ENCODE peak calls at places on chromosome 9, in five cellular contexts. E, J, L, V and X are unnamed samples.

GRCh38 chr9:36939655-36940578 is 94.2 kb downstream of the PAX5 start:
- DNase-seq in E (no peak), V (no peak), L (no peak), J (no peak), X (no peak)

GRCh38 chr9:114082017-114082735 is 4.1 kb upstream of the AMBP start:
- DNase-seq in E (peak; percentile 88), L (peak; percentile 72), J (peak; percentile 89), V (peak; percentile 45), X (peak; percentile 76)

GRCh38 chr9:13213337-13213736 is 66.2 kb downstream of the MPDZ start:
- DNase-seq in V (no peak), J (no peak), L (no peak), E (no peak), X (no peak)

GRCh38 chr9:129520981-129521380 is 99.9 kb downstream of the C9orf50 start:
- DNase-seq in V (no peak), L (no peak), J (no peak), E (no peak), X (no peak)

GRCh38 chr9:98045234-98046160 is 11.0 kb upstream of the NANS start:
- DNase-seq in E (no peak), L (peak; percentile 79), J (no peak), V (no peak), X (no peak)

GRCh38 chr9:23674016-23674585 is 151.9 kb downstream of the ELAVL2 start:
- DNase-seq in J (no peak), V (no peak), E (no peak), L (no peak), X (no peak)

GRCh38 chr9:124137009-124137943 is 120.5 kb upstream of the NEK6 start:
- DNase-seq in L (no peak), J (peak; percentile 78), E (no peak), V (no peak), X (no peak)

GRCh38 chr9:87497604-87498045 is at the start of gene DAPK1:
- DNase-seq in J (peak; percentile 92), L (no peak), V (no peak), E (peak; percentile 66), X (peak; percentile 7)

GRCh38 chr9:113808391-113809191 is 67.5 kb upstream of the ZNF618 start:
- DNase-seq in E (no peak), L (no peak), V (peak; percentile 24), J (no peak), X (peak; percentile 9)

GRCh38 chr9:103323699-103324098 is 328.6 kb downstream of the CYLC2 start:
- DNase-seq in V (no peak), L (no peak), J (no peak), E (no peak), X (no peak)

GRCh38 chr9:121567142-121568100 is 67.8 kb upstream of the GGTA1 start:
- DNase-seq in L (no peak), V (no peak), E (no peak), J (no peak), X (no peak)

GRCh38 chr9:7146582-7146981 is 388.8 kb downstream of the KDM4C start:
- DNase-seq in E (no peak), J (no peak), V (no peak), L (no peak), X (peak; percentile 23)

GRCh38 chr9:82532504-82532903 is 530.4 kb downstream of the RASEF start:
- DNase-seq in V (no peak), J (no peak), L (no peak), E (no peak), X (peak; percentile 33)

GRCh38 chr9:27194401-27195091 is 85.5 kb downstream of the TEK start:
- DNase-seq in L (no peak), E (no peak), V (peak; percentile 55), J (no peak), X (peak; percentile 71)

GRCh38 chr9:68705636-68706578 is 867 bp downstream of the PIP5K1B start:
- DNase-seq in L (peak; percentile 1), V (no peak), E (no peak), J (peak; percentile 67), X (peak; percentile 26)

GRCh38 chr9:93097496-93098205 is 1.6 kb downstream of the CARD19 start:
- DNase-seq in V (no peak), L (peak; percentile 31), J (no peak), E (no peak), X (no peak)

GRCh38 chr9:86843182-86843581 is 104.1 kb downstream of the GAS1 start:
- DNase-seq in J (no peak), E (no peak), V (no peak), L (no peak), X (no peak)

GRCh38 chr9:127185931-127186781 is 63.7 kb upstream of the ANGPTL2 start:
- DNase-seq in J (no peak), E (no peak), L (no peak), V (peak; percentile 33), X (no peak)

GRCh38 chr9:108394726-108395125 is 461.1 kb downstream of the ACTL7B start:
- DNase-seq in E (no peak), L (no peak), J (no peak), V (no peak), X (no peak)

GRCh38 chr9:90393355-90394152 is 249.1 kb downstream of the DIRAS2 start:
- DNase-seq in E (no peak), L (no peak), J (no peak), V (no peak), X (no peak)

GRCh38 chr9:92664394-92665152 is 5.4 kb downstream of the IPPK start:
- DNase-seq in L (peak; percentile 64), E (no peak), V (no peak), J (peak; percentile 44), X (no peak)

GRCh38 chr9:131610231-131610761 is 65.0 kb downstream of the PRRT1B start:
- DNase-seq in V (no peak), E (no peak), J (no peak), L (no peak), X (no peak)

GRCh38 chr9:28938981-28939380 is 1365.7 kb upstream of the C9orf72 start:
- DNase-seq in L (no peak), J (no peak), V (no peak), E (no peak), X (no peak)

GRCh38 chr9:88313364-88314220 is 74.7 kb upstream of the SPIN1 start:
- DNase-seq in V (no peak), L (no peak), J (no peak), E (no peak), X (peak; percentile 47)

GRCh38 chr9:133945314-133945975 is 46.7 kb downstream of the VAV2 start:
- DNase-seq in L (no peak), V (no peak), J (peak; percentile 89), E (no peak), X (no peak)

GRCh38 chr9:108834959-108835696 is 20.7 kb downstream of the ACTL7B start:
- DNase-seq in L (no peak), J (no peak), E (no peak), V (no peak), X (no peak)

GRCh38 chr9:85001925-85002324 is 332.4 kb downstream of the NTRK2 start:
- DNase-seq in L (no peak), E (no peak), J (no peak), V (no peak), X (no peak)

GRCh38 chr9:113152699-113153098 is 1.9 kb downstream of the SLC31A2 start:
- DNase-seq in L (no peak), V (no peak), E (no peak), J (no peak), X (no peak)

GRCh38 chr9:133604856-133605255 is 4.3 kb downstream of the FAM163B start:
- DNase-seq in J (no peak), V (no peak), E (no peak), L (no peak), X (no peak)